ENCODE peak calls at places on chromosomes 3 and 15, in nine cellular contexts. Y, S, G, F, D, X, H, N and L are unnamed samples.

GRCh38 chr3:124860599-124860998 is 26.6 kb downstream of the ITGB5 start:
- DNase-seq in Y (no peak), S (no peak), G (no peak), F (peak; percentile 70), D (no peak), X (peak; percentile 29), H (no peak), N (peak; percentile 86), L (no peak)

GRCh38 chr3:172201136-172201989 is 162.0 kb downstream of the FNDC3B start:
- DNase-seq in Y (no peak), S (no peak), G (peak; percentile 69), F (no peak), D (no peak), X (peak; percentile 88), H (peak; percentile 73), N (peak; percentile 86), L (no peak)

GRCh38 chr15:65363766-65364165 is 14.0 kb downstream of the IGDCC3 start:
- DNase-seq in Y (no peak), S (no peak), G (no peak), F (no peak), D (no peak), X (no peak), H (no peak), N (no peak), L (no peak)

GRCh38 chr15:66857694-66858093 is 155.7 kb downstream of the SMAD6 start:
- DNase-seq in Y (no peak), S (no peak), G (no peak), F (no peak), D (no peak), X (no peak), H (no peak), N (no peak), L (no peak)

GRCh38 chr15:94882071-94882712 is 650.8 kb downstream of the MCTP2 start:
- DNase-seq in Y (no peak), S (no peak), G (peak; percentile 20), F (no peak), D (no peak), X (no peak), H (no peak), N (no peak), L (no peak)

GRCh38 chr15:66617137-66618090 is 51.6 kb upstream of the LCTL start:
- DNase-seq in Y (no peak), S (no peak), G (no peak), F (no peak), D (no peak), X (peak; percentile 71), H (peak; percentile 85), N (peak; percentile 38), L (no peak)

GRCh38 chr15:84697353-84697990 is 18.5 kb downstream of the SEC11A start:
- DNase-seq in Y (no peak), S (no peak), G (no peak), F (no peak), D (no peak), X (no peak), H (no peak), N (no peak), L (no peak)

GRCh38 chr15:71295242-71296031 is 180.2 kb downstream of the THSD4 start:
- DNase-seq in Y (no peak), S (no peak), G (no peak), F (peak; percentile 97), D (no peak), X (no peak), H (no peak), N (peak; percentile 98), L (no peak)

GRCh38 chr15:98292442-98293240 is 332.1 kb downstream of the ARRDC4 start:
- DNase-seq in Y (no peak), S (no peak), G (peak; percentile 75), F (peak; percentile 74), D (no peak), X (peak; percentile 28), H (no peak), N (no peak), L (peak; percentile 70)

GRCh38 chr3:123119802-123120201 is 53.0 kb downstream of the PDIA5 start:
- DNase-seq in Y (no peak), S (no peak), G (no peak), F (no peak), D (no peak), X (no peak), H (no peak), N (no peak), L (no peak)

GRCh38 chr3:165549665-165550064 is 287.6 kb downstream of the BCHE start:
- DNase-seq in Y (no peak), S (no peak), G (no peak), F (no peak), D (no peak), X (no peak), H (no peak), N (no peak), L (no peak)

GRCh38 chr3:50204804-50205718 is at the start of gene SLC38A3:
- DNase-seq in Y (peak; percentile 10), S (no peak), G (peak; percentile 89), F (no peak), D (peak; percentile 28), X (peak; percentile 47), H (no peak), N (no peak), L (no peak)

GRCh38 chr15:74725241-74725774 is at the start of gene CYP1A1:
- DNase-seq in Y (no peak), S (peak; percentile 31), G (peak; percentile 83), F (peak; percentile 44), D (no peak), X (peak; percentile 28), H (peak; percentile 67), N (no peak), L (no peak)

GRCh38 chr15:63483521-63484371 is 20.6 kb upstream of the USP3 start:
- DNase-seq in Y (no peak), S (no peak), G (no peak), F (no peak), D (no peak), X (no peak), H (peak; percentile 58), N (no peak), L (no peak)

GRCh38 chr3:140767536-140767935 is 89.7 kb downstream of the TRIM42 start:
- DNase-seq in Y (no peak), S (no peak), G (no peak), F (no peak), D (no peak), X (no peak), H (no peak), N (no peak), L (no peak)
- H3K9me3 ChIP-seq in Y (no peaks in the 10 kb centered on the region), S (no peaks in the 10 kb centered on the region), G (no peaks in the 10 kb centered on the region), F (no peaks in the 10 kb centered on the region), D (no peaks in the 10 kb centered on the region), X (no peaks in the 10 kb centered on the region), H (no peaks in the 10 kb centered on the region), N (no peaks in the 10 kb centered on the region), L (no peaks in the 10 kb centered on the region)

GRCh38 chr15:23561914-23562313 is 3.6 kb upstream of the MKRN3 start:
- DNase-seq in Y (no peak), S (no peak), G (no peak), F (no peak), D (no peak), X (no peak), H (no peak), N (no peak), L (no peak)
- H3K9me3 ChIP-seq in Y (no peaks in the 10 kb centered on the region), S (no peaks in the 10 kb centered on the region), G (no peaks in the 10 kb centered on the region), F (peaks cover 3% of the 10 kb centered on the region), D (no peaks in the 10 kb centered on the region), X (no peaks in the 10 kb centered on the region), H (no peaks in the 10 kb centered on the region), N (peaks cover 22% of the 10 kb centered on the region), L (peaks cover 6% of the 10 kb centered on the region)

GRCh38 chr3:179035232-179035631 is 36.4 kb downstream of the ZMAT3 start:
- DNase-seq in Y (no peak), S (no peak), G (no peak), F (no peak), D (no peak), X (no peak), H (no peak), N (no peak), L (no peak)
- H3K9me3 ChIP-seq in Y (no peaks in the 10 kb centered on the region), S (no peaks in the 10 kb centered on the region), G (no peaks in the 10 kb centered on the region), F (no peaks in the 10 kb centered on the region), D (no peaks in the 10 kb centered on the region), X (no peaks in the 10 kb centered on the region), H (no peaks in the 10 kb centered on the region), N (peaks cover 16% of the 10 kb centered on the region), L (no peaks in the 10 kb centered on the region)

GRCh38 chr15:25327671-25328070 is 111.2 kb downstream of the UBE3A start:
- DNase-seq in Y (no peak), S (no peak), G (no peak), F (no peak), D (no peak), X (no peak), H (no peak), N (no peak), L (no peak)

DNA sequence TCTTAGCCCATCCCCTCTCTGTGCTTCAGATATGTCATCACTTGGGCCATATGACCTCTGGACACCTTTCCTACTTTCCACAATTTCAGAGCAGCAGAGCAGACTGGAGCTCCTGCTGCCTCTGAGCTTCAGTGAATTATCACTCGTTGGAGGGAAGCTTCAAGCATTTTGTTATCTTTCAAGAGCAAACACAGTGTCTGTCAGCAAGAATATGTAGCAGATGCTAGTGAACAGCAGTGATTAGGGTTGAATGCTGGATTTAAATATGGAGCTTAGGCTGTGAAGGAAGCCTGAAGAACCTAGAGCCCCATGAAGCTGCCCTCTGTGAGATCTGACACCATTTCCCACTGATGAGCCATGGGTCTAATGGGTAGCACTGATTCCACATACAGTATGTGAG is 115.4 kb downstream of the UBE3A start:
- DNase-seq in Y (no peak), S (no peak), G (no peak), F (no peak), D (no peak), X (no peak), H (no peak), N (no peak), L (no peak)
- H3K9me3 ChIP-seq in Y (peaks cover 12% of the 10 kb centered on the region), S (peaks cover 41% of the 10 kb centered on the region), G (peaks cover 5% of the 10 kb centered on the region), F (peaks cover 17% of the 10 kb centered on the region), D (peaks cover 4% of the 10 kb centered on the region), X (peaks cover 37% of the 10 kb centered on the region), H (peaks cover 23% of the 10 kb centered on the region), N (no peaks in the 10 kb centered on the region), L (no peaks in the 10 kb centered on the region)

GRCh38 chr15:49760749-49761148 is 139.9 kb downstream of the DTWD1 start:
- DNase-seq in Y (no peak), S (no peak), G (no peak), F (no peak), D (no peak), X (no peak), H (no peak), N (no peak), L (no peak)
- H3K9me3 ChIP-seq in Y (peaks cover 4% of the 10 kb centered on the region), S (peaks cover 29% of the 10 kb centered on the region), G (no peaks in the 10 kb centered on the region), F (peaks cover 10% of the 10 kb centered on the region), D (peaks cover 10% of the 10 kb centered on the region), X (peaks cover 63% of the 10 kb centered on the region), H (peaks cover 33% of the 10 kb centered on the region), N (no peaks in the 10 kb centered on the region), L (no peaks in the 10 kb centered on the region)

GRCh38 chr3:41682996-41683395 is 278.9 kb downstream of the ULK4 start:
- DNase-seq in Y (no peak), S (no peak), G (no peak), F (no peak), D (no peak), X (no peak), H (no peak), N (peak; percentile 32), L (no peak)
- H3K9me3 ChIP-seq in Y (no peaks in the 10 kb centered on the region), S (no peaks in the 10 kb centered on the region), G (no peaks in the 10 kb centered on the region), F (no peaks in the 10 kb centered on the region), D (no peaks in the 10 kb centered on the region), X (no peaks in the 10 kb centered on the region), H (no peaks in the 10 kb centered on the region), N (no peaks in the 10 kb centered on the region), L (no peaks in the 10 kb centered on the region)

GRCh38 chr3:41129731-41130130 is 69.6 kb upstream of the CTNNB1 start:
- DNase-seq in Y (no peak), S (no peak), G (no peak), F (no peak), D (no peak), X (no peak), H (no peak), N (no peak), L (no peak)
- H3K9me3 ChIP-seq in Y (no peaks in the 10 kb centered on the region), S (peaks cover 10% of the 10 kb centered on the region), G (no peaks in the 10 kb centered on the region), F (peaks cover 12% of the 10 kb centered on the region), D (peaks cover 4% of the 10 kb centered on the region), X (peaks cover 32% of the 10 kb centered on the region), H (peaks cover 18% of the 10 kb centered on the region), N (no peaks in the 10 kb centered on the region), L (peaks cover 1% of the 10 kb centered on the region)